ENCODE peak calls at places on chromosomes 5 and 9, in nine cellular contexts. G is posterior cingulate gyrus; R is activated naive CD8-positive, alpha-beta T cell treated with anti-CD3 and anti-CD28 coated beads, Interleukin-2, amount 10 ng/mL, durations not matched to agents 7 days and 5 days; J is NCI-H1436; B is DMS153; K is AG20443; L is GM18507; I is amniotic epithelial cell; C is NCI-H460. P is an unnamed sample.

GRCh38 chr5:139845846-139846681 is 50.5 kb downstream of the PSD2 start:
- DNase-seq in G (peak; percentile 87), R (no peak), J (no peak), B (no peak), K (no peak), L (no peak), I (no peak), C (no peak), P (no peak)

GRCh38 chr9:79477955-79478751 is 93.6 kb upstream of the TLE4 start:
- DNase-seq in G (no peak), R (no peak), J (no peak), B (no peak), K (peak; percentile 22), L (no peak), I (peak; percentile 52), C (no peak), P (no peak)

GRCh38 chr5:34022131-34022705 is 14.4 kb upstream of the AMACR start:
- DNase-seq in G (no peak), R (peak; percentile 49), J (no peak), B (no peak), K (peak; percentile 32), L (no peak), I (peak; percentile 31), C (no peak), P (no peak)

GRCh38 chr5:54254482-54255198 is 55.7 kb downstream of the ARL15 start:
- DNase-seq in G (no peak), R (no peak), J (no peak), B (no peak), K (peak; percentile 17), L (no peak), I (peak; percentile 38), C (no peak), P (no peak)

GRCh38 chr9:35798658-35799366 is 7.4 kb downstream of the NPR2 start:
- DNase-seq in G (no peak), R (no peak), J (no peak), B (no peak), K (peak; percentile 27), L (no peak), I (no peak), C (peak; percentile 21), P (no peak)

GRCh38 chr9:83976372-83976771 is 3.6 kb downstream of the HNRNPK start:
- DNase-seq in G (no peak), R (no peak), J (no peak), B (no peak), K (no peak), L (no peak), I (no peak), C (no peak), P (no peak)

GRCh38 chr5:1413211-1413610 is 32.0 kb downstream of the SLC6A3 start:
- DNase-seq in G (peak; percentile 44), R (no peak), J (no peak), B (no peak), K (no peak), L (no peak), I (no peak), C (no peak), P (no peak)

GRCh38 chr9:73132034-73132776 is 19.5 kb upstream of the ANXA1 start:
- DNase-seq in G (peak; percentile 91), R (peak; percentile 65), J (peak; percentile 64), B (peak; percentile 46), K (peak; percentile 73), L (no peak), I (peak; percentile 82), C (peak; percentile 78), P (peak; percentile 30)

GRCh38 chr5:14900661-14901461 is 29.3 kb upstream of the ANKH start:
- DNase-seq in G (no peak), R (no peak), J (no peak), B (no peak), K (peak; percentile 60), L (no peak), I (peak; percentile 85), C (no peak), P (no peak)

GRCh38 chr9:129688285-129689043 is 23.0 kb downstream of the PRRX2 start:
- DNase-seq in G (no peak), R (no peak), J (no peak), B (no peak), K (no peak), L (no peak), I (no peak), C (no peak), P (no peak)

GRCh38 chr5:81965510-81965909 is 6.3 kb upstream of the ATG10 start:
- DNase-seq in G (no peak), R (no peak), J (no peak), B (no peak), K (no peak), L (no peak), I (peak; percentile 13), C (no peak), P (no peak)

GRCh38 chr5:67205981-67206380 is 9.4 kb upstream of the CD180 start:
- DNase-seq in G (no peak), R (no peak), J (no peak), B (no peak), K (no peak), L (no peak), I (no peak), C (no peak), P (no peak)

GRCh38 chr5:133357758-133358157 is 254.6 kb downstream of the FSTL4 start:
- DNase-seq in G (no peak), R (no peak), J (no peak), B (no peak), K (no peak), L (no peak), I (no peak), C (no peak), P (no peak)

GRCh38 chr9:72427801-72428200 is 62.8 kb upstream of the ZFAND5 start:
- DNase-seq in G (no peak), R (no peak), J (no peak), B (no peak), K (no peak), L (no peak), I (peak; percentile 21), C (no peak), P (no peak)

GRCh38 chr5:129996896-129997295 is 92.6 kb downstream of the CHSY3 start:
- DNase-seq in G (no peak), R (no peak), J (no peak), B (no peak), K (peak; percentile 41), L (no peak), I (peak; percentile 66), C (no peak), P (no peak)

GRCh38 chr9:130732131-130732530 is 38.6 kb downstream of the EXOSC2 start:
- DNase-seq in G (no peak), R (no peak), J (peak; percentile 5), B (peak; percentile 59), K (no peak), L (no peak), I (no peak), C (no peak), P (no peak)

GRCh38 chr5:71905804-71906711 is 187.0 kb downstream of the CARTPT start:
- DNase-seq in G (no peak), R (no peak), J (peak; percentile 22), B (no peak), K (no peak), L (no peak), I (peak; percentile 26), C (no peak), P (no peak)